ENCODE peak calls at places on chromosome 3, in five cellular contexts. One of them, this sample, is unnamed.

GRCh38 chr3:62316525-62316924 is 56.8 kb downstream of the FEZF2 start:
- DNase-seq in endothelial cell of umbilical vein: no peak
- DNase-seq in right lobe of liver: no peak
- DNase-seq in A549: no peak
- DNase-seq in IMR-90: no peak
- DNase-seq in this sample: no peak

GRCh38 chr3:71444028-71444860 is 139.3 kb downstream of the FOXP1 start:
- DNase-seq in right lobe of liver: peak; percentile 49
- DNase-seq in IMR-90: peak; percentile 90
- DNase-seq in endothelial cell of umbilical vein: peak; percentile 85
- DNase-seq in A549: no peak
- DNase-seq in this sample: no peak

GRCh38 chr3:41117398-41117870 is 81.9 kb upstream of the CTNNB1 start:
- DNase-seq in A549: no peak
- DNase-seq in right lobe of liver: peak; percentile 76
- DNase-seq in IMR-90: peak; percentile 88
- DNase-seq in endothelial cell of umbilical vein: peak; percentile 89
- DNase-seq in this sample: peak; percentile 95

GRCh38 chr3:33186524-33187367 is 31.9 kb downstream of the SUSD5 start:
- DNase-seq in endothelial cell of umbilical vein: peak; percentile 93
- DNase-seq in IMR-90: peak; percentile 15
- DNase-seq in A549: peak; percentile 20
- DNase-seq in right lobe of liver: no peak
- DNase-seq in this sample: no peak

GRCh38 chr3:67558429-67558828 is 96.0 kb downstream of the SUCLG2 start:
- DNase-seq in right lobe of liver: no peak
- DNase-seq in A549: no peak
- DNase-seq in endothelial cell of umbilical vein: peak; percentile 5
- DNase-seq in IMR-90: peak; percentile 37
- DNase-seq in this sample: no peak

GRCh38 chr3:12719984-12720656 is 38.9 kb downstream of the TMEM40 start:
- DNase-seq in right lobe of liver: peak; percentile 82
- DNase-seq in endothelial cell of umbilical vein: peak; percentile 85
- DNase-seq in A549: peak; percentile 86
- DNase-seq in IMR-90: peak; percentile 82
- DNase-seq in this sample: peak; percentile 93

GRCh38 chr3:52095990-52096775 is 39.8 kb upstream of the DUSP7 start:
- DNase-seq in right lobe of liver: no peak
- DNase-seq in IMR-90: peak; percentile 31
- DNase-seq in endothelial cell of umbilical vein: no peak
- DNase-seq in A549: no peak
- DNase-seq in this sample: no peak

GRCh38 chr3:183188895-183189462 is 26.4 kb upstream of the LAMP3 start:
- DNase-seq in IMR-90: no peak
- DNase-seq in endothelial cell of umbilical vein: peak; percentile 47
- DNase-seq in right lobe of liver: no peak
- DNase-seq in A549: peak; percentile 14
- DNase-seq in this sample: no peak

GRCh38 chr3:116408473-116408872 is 36.8 kb downstream of the LSAMP start:
- DNase-seq in right lobe of liver: no peak
- DNase-seq in IMR-90: no peak
- DNase-seq in A549: no peak
- DNase-seq in endothelial cell of umbilical vein: no peak
- DNase-seq in this sample: no peak

GRCh38 chr3:31710123-31710841 is 177.6 kb downstream of the STT3B start:
- DNase-seq in IMR-90: peak; percentile 42
- DNase-seq in A549: no peak
- DNase-seq in right lobe of liver: no peak
- DNase-seq in endothelial cell of umbilical vein: no peak
- DNase-seq in this sample: no peak

GRCh38 chr3:114764056-114764492 is 383.0 kb downstream of the ZBTB20 start:
- DNase-seq in endothelial cell of umbilical vein: no peak
- DNase-seq in IMR-90: peak; percentile 28
- DNase-seq in A549: no peak
- DNase-seq in right lobe of liver: peak; percentile 82
- DNase-seq in this sample: no peak

GRCh38 chr3:38114875-38115644 is 21.9 kb downstream of the ACAA1 start:
- DNase-seq in A549: no peak
- DNase-seq in right lobe of liver: peak; percentile 42
- DNase-seq in endothelial cell of umbilical vein: no peak
- DNase-seq in IMR-90: no peak
- DNase-seq in this sample: no peak

GRCh38 chr3:147652682-147653081 is 243.5 kb downstream of the ZIC1 start:
- DNase-seq in endothelial cell of umbilical vein: no peak
- DNase-seq in A549: no peak
- DNase-seq in right lobe of liver: no peak
- DNase-seq in IMR-90: peak; percentile 1
- DNase-seq in this sample: no peak

GRCh38 chr3:13019243-13019701 is 54.0 kb downstream of the IQSEC1 start:
- DNase-seq in endothelial cell of umbilical vein: no peak
- DNase-seq in right lobe of liver: no peak
- DNase-seq in A549: no peak
- DNase-seq in IMR-90: peak; percentile 76
- DNase-seq in this sample: no peak

GRCh38 chr3:186097317-186097662 is 11.6 kb downstream of the ETV5 start:
- DNase-seq in A549: no peak
- DNase-seq in right lobe of liver: no peak
- DNase-seq in endothelial cell of umbilical vein: no peak
- DNase-seq in IMR-90: no peak
- DNase-seq in this sample: no peak

GRCh38 chr3:58025406-58025805 is 17.2 kb downstream of the FLNB start:
- DNase-seq in IMR-90: no peak
- DNase-seq in right lobe of liver: no peak
- DNase-seq in A549: no peak
- DNase-seq in endothelial cell of umbilical vein: no peak
- DNase-seq in this sample: no peak

GRCh38 chr3:123547881-123548534 is 36.8 kb downstream of the HACD2 start:
- DNase-seq in right lobe of liver: no peak
- DNase-seq in endothelial cell of umbilical vein: no peak
- DNase-seq in IMR-90: no peak
- DNase-seq in A549: no peak
- DNase-seq in this sample: no peak

GRCh38 chr3:105195260-105195659 is 171.4 kb upstream of the ALCAM start:
- DNase-seq in IMR-90: peak; percentile 65
- DNase-seq in right lobe of liver: no peak
- DNase-seq in A549: no peak
- DNase-seq in endothelial cell of umbilical vein: peak; percentile 85
- DNase-seq in this sample: no peak

GRCh38 chr3:159840900-159841299 is 147.7 kb upstream of the IL12A start:
- DNase-seq in right lobe of liver: no peak
- DNase-seq in IMR-90: no peak
- DNase-seq in A549: no peak
- DNase-seq in endothelial cell of umbilical vein: no peak
- DNase-seq in this sample: no peak

GRCh38 chr3:175163686-175164085 is 304.6 kb downstream of the NAALADL2 start:
- DNase-seq in right lobe of liver: no peak
- DNase-seq in A549: no peak
- DNase-seq in endothelial cell of umbilical vein: no peak
- DNase-seq in IMR-90: no peak
- DNase-seq in this sample: no peak

GRCh38 chr3:38264307-38264706 is 1.3 kb upstream of the SLC22A13 start:
- DNase-seq in A549: no peak
- DNase-seq in right lobe of liver: peak; percentile 68
- DNase-seq in IMR-90: no peak
- DNase-seq in endothelial cell of umbilical vein: no peak
- DNase-seq in this sample: peak; percentile 45

GRCh38 chr3:113211370-113212154 is at the start of gene BOC:
- DNase-seq in right lobe of liver: no peak
- DNase-seq in A549: peak; percentile 45
- DNase-seq in endothelial cell of umbilical vein: peak; percentile 10
- DNase-seq in IMR-90: peak; percentile 68
- DNase-seq in this sample: peak; percentile 92

GRCh38 chr3:104032283-104032682 is 1334.4 kb upstream of the ALCAM start:
- DNase-seq in right lobe of liver: no peak
- DNase-seq in endothelial cell of umbilical vein: no peak
- DNase-seq in IMR-90: no peak
- DNase-seq in A549: no peak
- DNase-seq in this sample: no peak

GRCh38 chr3:172173316-172174271 is 134.2 kb downstream of the FNDC3B start:
- DNase-seq in right lobe of liver: no peak
- DNase-seq in A549: no peak
- DNase-seq in IMR-90: no peak
- DNase-seq in endothelial cell of umbilical vein: no peak
- DNase-seq in this sample: no peak

GRCh38 chr3:16134173-16134928 is 40.1 kb upstream of the GALNT15 start:
- DNase-seq in right lobe of liver: no peak
- DNase-seq in endothelial cell of umbilical vein: no peak
- DNase-seq in IMR-90: no peak
- DNase-seq in A549: no peak
- DNase-seq in this sample: no peak

GRCh38 chr3:194766845-194767244 is 81.2 kb downstream of the FAM43A start:
- DNase-seq in A549: no peak
- DNase-seq in endothelial cell of umbilical vein: no peak
- DNase-seq in IMR-90: no peak
- DNase-seq in right lobe of liver: no peak
- DNase-seq in this sample: no peak

GRCh38 chr3:112047264-112047663 is 12.7 kb downstream of the TMPRSS7 start:
- DNase-seq in A549: no peak
- DNase-seq in endothelial cell of umbilical vein: no peak
- DNase-seq in right lobe of liver: no peak
- DNase-seq in IMR-90: no peak
- DNase-seq in this sample: no peak

GRCh38 chr3:100252006-100252405 is 8.8 kb upstream of the TBC1D23 start:
- DNase-seq in endothelial cell of umbilical vein: no peak
- DNase-seq in A549: no peak
- DNase-seq in right lobe of liver: no peak
- DNase-seq in IMR-90: no peak
- DNase-seq in this sample: no peak

GRCh38 chr3:109346099-109346498 is 8.8 kb upstream of the DPPA4 start:
- DNase-seq in IMR-90: no peak
- DNase-seq in A549: no peak
- DNase-seq in endothelial cell of umbilical vein: no peak
- DNase-seq in right lobe of liver: no peak
- DNase-seq in this sample: no peak

GRCh38 chr3:109351231-109351630 is 13.9 kb upstream of the DPPA4 start:
- DNase-seq in endothelial cell of umbilical vein: no peak
- DNase-seq in IMR-90: no peak
- DNase-seq in A549: no peak
- DNase-seq in right lobe of liver: no peak
- DNase-seq in this sample: no peak

DNA sequence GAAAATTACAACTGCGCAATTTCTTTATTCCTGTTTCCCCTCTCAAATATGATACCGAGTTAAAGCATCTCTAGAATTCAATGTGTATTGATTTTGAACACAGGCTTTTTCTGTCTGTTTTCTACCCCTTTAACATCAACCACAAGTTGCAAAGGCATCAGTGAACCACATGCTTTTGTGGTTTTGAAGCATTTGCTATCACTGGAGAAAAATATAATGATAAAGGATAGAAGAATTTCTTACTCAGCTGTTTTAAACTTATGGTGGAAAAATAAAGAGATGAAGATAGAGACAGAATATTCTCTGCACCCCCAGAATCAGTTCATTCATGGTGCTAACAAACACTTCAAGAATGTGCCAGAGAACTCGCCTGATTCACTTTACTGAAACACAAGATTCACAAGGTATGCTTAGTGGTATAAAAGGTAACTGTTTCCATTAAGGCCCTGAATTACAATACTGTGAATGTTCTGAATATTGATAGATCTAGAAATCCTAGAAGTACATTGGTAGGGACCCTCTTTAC is 9.5 kb upstream of the DPPA4 start:
- DNase-seq in A549: no peak
- DNase-seq in IMR-90: no peak
- DNase-seq in endothelial cell of umbilical vein: no peak
- DNase-seq in right lobe of liver: no peak
- DNase-seq in this sample: no peak
- TF ChIP-seq POLR2A in A549: no peak
- TF ChIP-seq POLR2A in IMR-90: no peak
- TF ChIP-seq POLR2A in endothelial cell of umbilical vein: no peak
- TF ChIP-seq POLR2A in right lobe of liver: no peak
- TF ChIP-seq POLR2A in this sample: no peak

GRCh38 chr3:146159616-146160232 is 1.3 kb downstream of the PLOD2 start:
- DNase-seq in right lobe of liver: no peak
- DNase-seq in IMR-90: no peak
- DNase-seq in A549: no peak
- DNase-seq in endothelial cell of umbilical vein: no peak
- DNase-seq in this sample: no peak

GRCh38 chr3:146160233-146160963 is 586 bp downstream of the PLOD2 start:
- DNase-seq in IMR-90: peak; percentile 79
- DNase-seq in A549: peak; percentile 65
- DNase-seq in endothelial cell of umbilical vein: peak; percentile 96
- DNase-seq in right lobe of liver: peak; percentile 72
- DNase-seq in this sample: peak; percentile 93

GRCh38 chr3:146162561-146162960 is 1.6 kb upstream of the PLOD2 start:
- DNase-seq in endothelial cell of umbilical vein: no peak
- DNase-seq in IMR-90: no peak
- DNase-seq in right lobe of liver: no peak
- DNase-seq in A549: no peak
- DNase-seq in this sample: no peak

GRCh38 chr3:146161725-146162047 is 702 bp upstream of the PLOD2 start:
- DNase-seq in A549: no peak
- DNase-seq in right lobe of liver: peak; percentile 57
- DNase-seq in endothelial cell of umbilical vein: peak; percentile 79
- DNase-seq in IMR-90: peak; percentile 63
- DNase-seq in this sample: no peak

GRCh38 chr3:146160964-146161724 is at the start of gene PLOD2:
- DNase-seq in endothelial cell of umbilical vein: peak; percentile 90
- DNase-seq in IMR-90: peak; percentile 92
- DNase-seq in A549: peak; percentile 56
- DNase-seq in right lobe of liver: peak; percentile 90
- DNase-seq in this sample: no peak
- H3K9me3 ChIP-seq in endothelial cell of umbilical vein: no peaks in the 10 kb centered on the region
- H3K9me3 ChIP-seq in IMR-90: no peaks in the 10 kb centered on the region
- H3K9me3 ChIP-seq in A549: no peaks in the 10 kb centered on the region
- H3K9me3 ChIP-seq in right lobe of liver: no peaks in the 10 kb centered on the region
- H3K9me3 ChIP-seq in this sample: no peaks in the 10 kb centered on the region

DNA sequence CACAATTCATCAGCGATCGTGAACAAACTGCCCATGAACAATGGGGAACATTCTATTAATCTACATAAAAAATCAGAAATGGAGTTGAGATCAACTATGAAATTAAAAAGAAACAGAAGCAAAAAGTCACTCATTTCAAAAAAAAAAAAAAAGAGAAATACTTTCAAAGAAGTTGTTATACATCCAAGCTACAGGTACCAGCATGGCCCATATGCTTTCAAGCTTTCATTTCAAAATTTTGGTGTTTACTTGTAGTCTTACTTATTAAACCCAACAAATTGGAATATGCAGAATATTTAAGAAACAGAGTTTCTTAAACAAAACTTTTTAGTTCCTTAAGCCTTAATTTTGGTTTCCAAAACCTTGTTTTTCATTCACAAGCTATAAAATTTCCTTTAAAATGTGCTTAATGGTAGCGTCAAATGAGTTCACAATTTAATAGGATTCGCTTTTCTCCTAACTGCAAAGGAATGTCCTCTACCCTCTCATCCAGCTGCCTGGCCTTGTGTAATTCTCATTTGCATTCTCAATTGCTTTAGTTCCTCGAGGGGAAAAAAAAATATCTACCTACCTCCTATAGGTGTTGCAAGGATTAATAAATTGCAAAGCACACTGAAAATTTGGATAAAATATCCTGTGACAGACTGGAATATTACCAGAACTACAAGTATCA is 565.2 kb downstream of the ROBO1 start:
- DNase-seq in right lobe of liver: no peak
- DNase-seq in endothelial cell of umbilical vein: no peak
- DNase-seq in A549: no peak
- DNase-seq in IMR-90: no peak
- DNase-seq in this sample: no peak
- H3K4me3 ChIP-seq in right lobe of liver: no peak overlapping the region
- H3K4me3 ChIP-seq in endothelial cell of umbilical vein: no peak overlapping the region
- H3K4me3 ChIP-seq in A549: no peak overlapping the region
- H3K4me3 ChIP-seq in IMR-90: no peak overlapping the region
- H3K4me3 ChIP-seq in this sample: no peak overlapping the region

GRCh38 chr3:42875325-42876151 is at the start of gene CYP8B1:
- DNase-seq in A549: no peak
- DNase-seq in right lobe of liver: peak; percentile 94
- DNase-seq in IMR-90: no peak
- DNase-seq in endothelial cell of umbilical vein: no peak
- DNase-seq in this sample: no peak
- TF ChIP-seq POLR2A in A549: no peak
- TF ChIP-seq POLR2A in right lobe of liver: peak; percentile 85
- TF ChIP-seq POLR2A in IMR-90: no peak
- TF ChIP-seq POLR2A in endothelial cell of umbilical vein: no peak
- TF ChIP-seq POLR2A in this sample: no peak

This sample was measured in esophagus muscularis mucosa.